ENCODE peak calls at places on chromosomes 16 and 17, in four cellular contexts. V is uterus, E is endodermal cell, W is lower lobe of right lung. F is an unnamed sample.

GRCh38 chr16:53100889-53101288 is 46.1 kb downstream of the CHD9 start:
- DNase-seq in V (no peak), E (no peak), W (no peak), F (no peak)

GRCh38 chr16:72380283-72380682 is 208.3 kb upstream of the PMFBP1 start:
- DNase-seq in V (no peak), E (no peak), W (no peak), F (no peak)

GRCh38 chr16:8962393-8963009 is 1.2 kb downstream of the USP7 start:
- DNase-seq in V (no peak), E (peak), W (no peak), F (no peak)

GRCh38 chr17:6496636-6497441 is 52.6 kb downstream of the PIMREG start:
- DNase-seq in V (no peak), E (peak), W (peak), F (peak)

GRCh38 chr16:87602821-87603683 is 744 bp downstream of the JPH3 start:
- DNase-seq in V (no peak), E (peak), W (no peak), F (no peak)

GRCh38 chr17:39547713-39548478 is 59.8 kb downstream of the NEUROD2 start:
- DNase-seq in V (peak), E (peak), W (peak), F (no peak)

GRCh38 chr16:78405833-78406232 is 306.4 kb downstream of the WWOX start:
- DNase-seq in V (no peak), E (no peak), W (no peak), F (no peak)

GRCh38 chr17:62652251-62653001 is 25.0 kb downstream of the MRC2 start:
- DNase-seq in V (no peak), E (peak), W (peak), F (peak)

GRCh38 chr17:9239821-9240658 is 218.7 kb downstream of the NTN1 start:
- DNase-seq in V (peak), E (peak), W (peak), F (peak)

GRCh38 chr17:21303441-21304065 is 19.0 kb downstream of the MAP2K3 start:
- DNase-seq in V (no peak), E (no peak), W (peak), F (peak)

GRCh38 chr16:30187971-30188561 is 4.7 kb downstream of the CORO1A start:
- DNase-seq in V (no peak), E (no peak), W (peak), F (no peak)

GRCh38 chr17:45143767-45144198 is 4.5 kb upstream of the HEXIM1 start:
- DNase-seq in V (peak), E (peak), W (peak), F (peak)

GRCh38 chr17:2346475-2346874 is 9.2 kb downstream of the SGSM2 start:
- DNase-seq in V (no peak), E (no peak), W (peak), F (no peak)

GRCh38 chr17:8188408-8188839 is 1.6 kb downstream of the BORCS6 start:
- DNase-seq in V (no peak), E (no peak), W (no peak), F (peak)

GRCh38 chr16:83887088-83887487 is 11.8 kb upstream of the MLYCD start:
- DNase-seq in V (no peak), E (no peak), W (no peak), F (no peak)

GRCh38 chr17:13510062-13510461 is 91.7 kb downstream of the HS3ST3A1 start:
- DNase-seq in V (no peak), E (peak), W (no peak), F (no peak)

GRCh38 chr17:57892820-57893595 is 43.2 kb upstream of the MRPS23 start:
- DNase-seq in V (peak), E (peak), W (peak), F (peak)

GRCh38 chr16:30183961-30184429 is 593 bp downstream of the CORO1A start:
- DNase-seq in V (no peak), E (peak), W (peak), F (no peak)

GRCh38 chr16:11619327-11619851 is 32.7 kb upstream of the LITAF start:
- DNase-seq in V (no peak), E (no peak), W (no peak), F (no peak)

GRCh38 chr16:56974549-56975300 is 13.0 kb downstream of the CETP start:
- DNase-seq in V (no peak), E (no peak), W (no peak), F (no peak)

GRCh38 chr16:82231021-82231787 is 61.2 kb upstream of the MPHOSPH6 start:
- DNase-seq in V (no peak), E (no peak), W (no peak), F (no peak)

GRCh38 chr17:68314916-68315535 is 23.7 kb downstream of the ARSG start:
- DNase-seq in V (no peak), E (no peak), W (no peak), F (no peak)

GRCh38 chr17:80820331-80820730 is 171.3 kb upstream of the CHMP6 start:
- DNase-seq in V (no peak), E (no peak), W (peak), F (no peak)

GRCh38 chr16:2039286-2040030 is 8.2 kb downstream of the NTHL1 start:
- DNase-seq in V (peak), E (peak), W (peak), F (no peak)

GRCh38 chr17:78677303-78678219 is 100.4 kb upstream of the DNAH17 start:
- DNase-seq in V (no peak), E (no peak), W (no peak), F (no peak)

GRCh38 chr16:50473375-50473945 is 74.7 kb upstream of the NKD1 start:
- DNase-seq in V (no peak), E (no peak), W (no peak), F (no peak)

GRCh38 chr16:75620326-75621169 is 2.5 kb downstream of the ADAT1 start:
- DNase-seq in V (no peak), E (no peak), W (no peak), F (no peak)

GRCh38 chr16:47872228-47872627 is 283.6 kb downstream of the ABCC12 start:
- DNase-seq in V (no peak), E (no peak), W (no peak), F (no peak)

GRCh38 chr17:43766413-43767052 is 7.9 kb upstream of the SOST start:
- DNase-seq in V (peak), E (peak), W (peak), F (peak)

GRCh38 chr16:85623997-85624601 is 11.0 kb downstream of the GSE1 start:
- DNase-seq in V (no peak), E (no peak), W (no peak), F (no peak)

GRCh38 chr17:59370580-59371299 is 39.3 kb downstream of the YPEL2 start:
- DNase-seq in V (no peak), E (peak), W (no peak), F (no peak)

GRCh38 chr16:29745126-29745852 is 501 bp downstream of the C16orf54 start:
- DNase-seq in V (no peak), E (no peak), W (peak), F (no peak)

GRCh38 chr17:63358111-63358839 is 87.8 kb downstream of the CYB561 start:
- DNase-seq in V (no peak), E (no peak), W (no peak), F (no peak)

GRCh38 chr16:49022351-49022963 is 259.2 kb downstream of the CBLN1 start:
- DNase-seq in V (no peak), E (no peak), W (no peak), F (peak)

GRCh38 chr16:56608876-56609462 is 585 bp downstream of the MT2A start:
- DNase-seq in V (no peak), E (peak), W (no peak), F (no peak)

GRCh38 chr16:27335349-27336052 is 21.7 kb downstream of the IL4R start:
- DNase-seq in V (no peak), E (no peak), W (no peak), F (no peak)
- H3K27ac ChIP-seq in V (peak), E (no peak), W (no peak), F (no peak)

DNA sequence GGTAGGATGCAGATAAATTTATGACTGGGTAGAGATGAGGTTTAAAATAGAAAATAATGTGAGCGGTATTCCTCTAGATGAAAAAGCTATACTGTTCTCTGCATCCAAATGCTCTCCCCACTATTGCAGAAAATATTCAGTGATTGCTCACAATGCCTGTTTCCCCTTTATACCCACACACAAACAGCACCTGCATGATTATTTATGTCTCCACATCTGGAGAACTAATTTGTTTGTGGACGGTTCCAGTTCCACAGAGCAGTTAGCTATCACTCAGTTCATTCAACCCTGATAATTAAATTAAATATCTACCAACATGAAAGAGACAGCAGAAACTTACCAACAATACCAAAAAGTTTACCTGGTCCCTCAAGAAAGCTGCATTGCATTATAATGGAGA is 800.0 kb downstream of the CDH11 start:
- DNase-seq in V (no peak), E (no peak), W (no peak), F (no peak)
- H3K4me3 ChIP-seq in V (no peak), E (no peak), W (no peak), F (no peak)

DNA sequence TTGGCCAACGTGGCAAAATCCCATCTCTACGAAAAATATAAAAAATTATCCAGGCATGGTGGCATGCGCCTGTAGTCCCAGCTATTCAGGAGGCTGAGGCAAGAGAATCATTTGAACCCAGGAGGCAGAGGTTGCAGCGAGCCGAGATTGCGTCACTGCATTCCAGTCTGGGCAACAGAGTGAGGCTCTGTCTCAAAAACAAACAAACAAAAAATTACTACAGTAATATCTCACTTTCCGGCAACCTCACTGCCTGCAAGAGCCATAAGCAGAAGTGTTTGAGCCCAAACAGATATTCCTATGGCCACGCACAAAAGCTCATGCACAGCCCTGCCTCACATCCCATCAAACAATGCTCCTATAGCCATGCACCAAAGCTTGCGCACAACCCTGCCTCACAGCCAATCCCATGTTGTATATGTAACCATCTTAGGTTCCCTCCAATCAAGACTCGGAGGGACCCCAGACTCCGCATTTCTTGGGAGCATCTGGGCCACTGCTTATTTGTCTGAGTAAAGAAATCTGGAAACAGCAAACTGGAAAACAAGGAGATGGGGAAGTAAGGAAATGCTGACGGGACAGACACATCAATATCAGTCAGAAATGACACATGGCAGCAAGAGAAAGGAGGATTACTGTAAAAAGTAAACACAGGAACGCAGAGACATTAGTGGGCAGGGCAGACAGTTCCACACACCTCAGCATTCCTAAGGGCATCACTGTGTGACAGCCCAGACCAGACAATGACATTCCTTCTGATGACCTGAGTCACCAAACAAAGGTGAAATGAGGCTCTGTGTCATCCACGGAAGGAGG is 37.1 kb downstream of the TK2 start:
- DNase-seq in V (no peak), E (no peak), W (no peak), F (peak)
- H3K27ac ChIP-seq in V (peak), E (no peak), W (peak), F (peak)

GRCh38 chr17:48547839-48548686 is 3.2 kb upstream of the HOXB2 start:
- DNase-seq in V (no peak), E (no peak), W (no peak), F (no peak)
- H3K4me3 ChIP-seq in V (peak), E (peak), W (peak), F (peak)